ENCODE peak calls at places on chromosomes 5 and 9, in nine cellular contexts. C, E, H, X, I, G, A, D and U are unnamed samples.

GRCh38 chr5:74865799-74866652 is at the start of gene FAM169A:
- DNase-seq in G (peak; percentile 61), E (no peak), H (no peak), X (peak; percentile 31), I (no peak), D (no peak), C (peak; percentile 37), A (peak; percentile 47), U (peak; percentile 25)

GRCh38 chr9:113593682-113594281 is 130.3 kb downstream of the RGS3 start:
- DNase-seq in D (peak; percentile 99), C (peak; percentile 93), A (peak; percentile 94), G (peak; percentile 61), X (peak; percentile 99), H (peak; percentile 77), I (no peak), E (no peak), U (peak; percentile 65)

GRCh38 chr5:64784451-64785025 is 15.8 kb downstream of the CWC27 start:
- DNase-seq in I (peak; percentile 71), C (peak; percentile 14), E (peak; percentile 86), G (peak; percentile 18), D (peak; percentile 73), A (peak; percentile 75), X (peak; percentile 62), H (peak; percentile 88), U (peak; percentile 87)

GRCh38 chr9:85258229-85258628 is 483.5 kb downstream of the AGTPBP1 start:
- DNase-seq in E (no peak), A (no peak), H (no peak), C (no peak), G (no peak), D (no peak), X (no peak), I (no peak), U (no peak)

GRCh38 chr5:141223112-141223783 is at the start of gene PCDHB14:
- DNase-seq in I (peak; percentile 16), C (peak; percentile 47), E (peak; percentile 72), A (peak; percentile 47), X (peak; percentile 40), H (no peak), G (no peak), D (peak; percentile 62), U (peak; percentile 33)

GRCh38 chr9:125153712-125154367 is 10.5 kb upstream of the SCAI start:
- DNase-seq in A (no peak), G (no peak), H (no peak), C (no peak), E (no peak), D (no peak), X (no peak), I (no peak), U (no peak)

GRCh38 chr9:119898316-119898715 is 529.1 kb upstream of the BRINP1 start:
- DNase-seq in A (no peak), I (no peak), X (no peak), E (no peak), H (no peak), C (no peak), D (no peak), G (no peak), U (no peak)

GRCh38 chr9:68983008-68983411 is 30.9 kb downstream of the PRKACG start:
- DNase-seq in X (no peak), C (no peak), D (no peak), A (no peak), I (no peak), E (peak; percentile 69), H (peak; percentile 71), G (peak; percentile 46), U (peak; percentile 42)

GRCh38 chr9:105243015-105243686 is 1.3 kb upstream of the SLC44A1 start:
- DNase-seq in H (no peak), X (peak; percentile 95), A (peak; percentile 31), E (peak; percentile 87), G (no peak), I (no peak), C (no peak), D (peak; percentile 96), U (no peak)

GRCh38 chr5:128346038-128346437 is 192.0 kb downstream of the FBN2 start:
- DNase-seq in C (no peak), I (no peak), H (no peak), A (no peak), D (no peak), X (no peak), E (no peak), G (no peak), U (no peak)

GRCh38 chr9:127915801-127916664 is 808 bp downstream of the ST6GALNAC4 start:
- DNase-seq in X (no peak), H (peak; percentile 88), E (no peak), C (no peak), G (no peak), A (peak; percentile 56), I (no peak), D (no peak), U (peak; percentile 96)

GRCh38 chr9:137319976-137320551 is 18.0 kb upstream of the NRARP start:
- DNase-seq in A (no peak), H (no peak), X (no peak), I (no peak), C (no peak), E (no peak), G (no peak), D (no peak), U (no peak)

GRCh38 chr5:157290981-157291711 is 25.2 kb downstream of the CYFIP2 start:
- DNase-seq in H (peak; percentile 41), C (no peak), A (peak; percentile 40), X (peak; percentile 8), I (no peak), E (peak; percentile 35), D (peak; percentile 24), G (peak; percentile 41), U (no peak)

GRCh38 chr9:131578016-131578415 is 32.7 kb downstream of the PRRT1B start:
- DNase-seq in E (no peak), I (peak; percentile 63), D (no peak), X (no peak), H (no peak), A (no peak), C (no peak), G (no peak), U (no peak)

GRCh38 chr9:15142903-15143534 is 164.0 kb downstream of the TTC39B start:
- DNase-seq in I (peak; percentile 63), D (peak; percentile 48), E (peak; percentile 57), G (peak; percentile 51), A (no peak), H (peak; percentile 52), C (peak; percentile 36), X (peak; percentile 40), U (peak; percentile 30)

GRCh38 chr5:154428208-154428607 is 17.6 kb upstream of the SAP30L start:
- DNase-seq in X (no peak), A (no peak), H (no peak), D (no peak), I (no peak), E (no peak), G (no peak), C (no peak), U (no peak)